ENCODE peak calls at places on chromosome 3, in four cellular contexts. S, W, R and O are unnamed samples.

GRCh38 chr3:48594431-48595049 is 589 bp downstream of the COL7A1 start:
- DNase-seq in W (no peak), S (no peak), R (no peak), O (no peak)

GRCh38 chr3:14801031-14801430 is 17.7 kb upstream of the FGD5 start:
- DNase-seq in W (no peak), R (no peak), S (no peak), O (no peak)

GRCh38 chr3:36812240-36812639 is 47.9 kb upstream of the DCLK3 start:
- DNase-seq in R (no peak), W (no peak), S (no peak), O (no peak)

GRCh38 chr3:23232016-23232415 is 28.9 kb downstream of the UBE2E2 start:
- DNase-seq in W (no peak), S (no peak), R (no peak), O (no peak)

GRCh38 chr3:14885307-14885706 is 62.1 kb upstream of the NR2C2 start:
- DNase-seq in S (peak; percentile 75), R (no peak), W (no peak), O (no peak)

GRCh38 chr3:194872669-194872977 is 186.9 kb downstream of the FAM43A start:
- DNase-seq in R (no peak), W (no peak), S (no peak), O (no peak)

GRCh38 chr3:12916159-12916558 is 74.8 kb upstream of the RPL32 start:
- DNase-seq in S (peak; percentile 60), R (peak; percentile 27), W (no peak), O (peak; percentile 67)

GRCh38 chr3:146446026-146446425 is 23.3 kb downstream of the PLSCR2 start:
- DNase-seq in R (no peak), W (no peak), S (no peak), O (no peak)

GRCh38 chr3:159776779-159777178 is 211.9 kb upstream of the IL12A start:
- DNase-seq in W (no peak), R (no peak), S (no peak), O (no peak)

GRCh38 chr3:99503350-99503749 is 135.0 kb upstream of the COL8A1 start:
- DNase-seq in R (no peak), S (no peak), W (no peak), O (no peak)

GRCh38 chr3:195011231-195011834 is 259.6 kb downstream of the XXYLT1 start:
- DNase-seq in W (no peak), R (no peak), S (no peak), O (no peak)

GRCh38 chr3:172305552-172305951 is 142.7 kb downstream of the GHSR start:
- DNase-seq in S (no peak), R (no peak), W (no peak), O (no peak)

GRCh38 chr3:139310474-139310933 is 33.3 kb upstream of the MRPS22 start:
- DNase-seq in W (no peak), R (no peak), S (no peak), O (no peak)

GRCh38 chr3:9439331-9439730 is 41.9 kb downstream of the SETD5 start:
- DNase-seq in S (no peak), R (no peak), W (no peak), O (no peak)

GRCh38 chr3:152574461-152575079 is 260.4 kb upstream of the P2RY1 start:
- DNase-seq in S (peak; percentile 58), W (peak; percentile 38), R (peak; percentile 18), O (peak; percentile 68)

GRCh38 chr3:29282431-29283296 is 1.8 kb downstream of the RBMS3 start:
- DNase-seq in S (no peak), R (no peak), W (no peak), O (no peak)

GRCh38 chr3:102057781-102058421 is 208.6 kb downstream of the NFKBIZ start:
- DNase-seq in R (no peak), W (no peak), S (peak; percentile 53), O (peak; percentile 91)

GRCh38 chr3:43445820-43446219 is 159.5 kb downstream of the SNRK start:
- DNase-seq in W (no peak), R (no peak), S (no peak), O (no peak)

GRCh38 chr3:57184516-57184915 is 15.3 kb downstream of the HESX1 start:
- DNase-seq in R (no peak), S (no peak), W (no peak), O (no peak)

GRCh38 chr3:14290631-14291385 is 111.6 kb upstream of the SLC6A6 start:
- DNase-seq in W (no peak), S (no peak), R (no peak), O (no peak)

GRCh38 chr3:139540686-139541085 is 1.1 kb upstream of the RBP1 start:
- DNase-seq in W (no peak), R (no peak), S (no peak), O (no peak)

GRCh38 chr3:195094211-195094921 is 176.6 kb downstream of the XXYLT1 start:
- DNase-seq in S (no peak), R (no peak), W (no peak), O (peak; percentile 71)

GRCh38 chr3:47646362-47646761 is 67.7 kb upstream of the CSPG5 start:
- DNase-seq in W (no peak), R (no peak), S (no peak), O (no peak)

GRCh38 chr3:122890077-122890484 is 95.2 kb downstream of the SLC49A4 start:
- DNase-seq in W (no peak), R (no peak), S (peak; percentile 51), O (peak; percentile 50)

GRCh38 chr3:177358968-177359600 is 161.8 kb upstream of the TBL1XR1 start:
- DNase-seq in S (peak; percentile 62), R (peak; percentile 47), W (peak; percentile 84), O (peak; percentile 76)

GRCh38 chr3:69011331-69011730 is 2.2 kb downstream of the EOGT start:
- DNase-seq in W (no peak), S (no peak), R (no peak), O (no peak)

GRCh38 chr3:13385373-13385965 is 34.7 kb downstream of the NUP210 start:
- DNase-seq in R (no peak), W (no peak), S (no peak), O (no peak)

GRCh38 chr3:57729339-57730039 is 26.6 kb upstream of the SLMAP start:
- DNase-seq in S (no peak), W (no peak), R (no peak), O (no peak)

GRCh38 chr3:184556502-184557347 is 4.9 kb upstream of the EPHB3 start:
- DNase-seq in W (no peak), S (peak; percentile 54), R (no peak), O (no peak)

GRCh38 chr3:46848271-46849097 is 14.8 kb downstream of the MYL3 start:
- DNase-seq in S (peak; percentile 54), R (no peak), W (no peak), O (peak; percentile 36)

GRCh38 chr3:181432992-181433391 is 278.7 kb upstream of the SOX2 start:
- DNase-seq in S (no peak), R (no peak), W (no peak), O (no peak)

GRCh38 chr3:3800076-3800448 is 831 bp downstream of the LRRN1 start:
- DNase-seq in W (no peak), S (peak; percentile 31), R (peak; percentile 23), O (no peak)

GRCh38 chr3:35200056-35200455 is 439.3 kb upstream of the ARPP21 start:
- DNase-seq in W (peak; percentile 3), S (no peak), R (no peak), O (no peak)

GRCh38 chr3:94512876-94513275 is 450.0 kb downstream of the NSUN3 start:
- DNase-seq in W (no peak), S (no peak), R (no peak), O (no peak)

GRCh38 chr3:13078158-13078905 is 5.1 kb upstream of the IQSEC1 start:
- DNase-seq in R (no peak), W (no peak), S (peak; percentile 25), O (no peak)

GRCh38 chr3:169390741-169391300 is 272.7 kb downstream of the MECOM start:
- DNase-seq in W (no peak), S (no peak), R (no peak), O (no peak)

GRCh38 chr3:126441256-126441880 is 34.3 kb downstream of the ZXDC start:
- DNase-seq in R (no peak), S (no peak), W (no peak), O (no peak)